ENCODE peak calls at places on chromosomes 7 and 10, in nine cellular contexts. N, K, E, S, P, F, Z, Q and U are unnamed samples.

GRCh38 chr7:55432937-55433784 is 68.0 kb downstream of the LANCL2 start:
- DNase-seq in K (no peak), P (no peak), E (peak; percentile 78), F (no peak), N (peak; percentile 50), S (no peak), Q (no peak), Z (peak; percentile 59), U (peak; percentile 69)

GRCh38 chr7:79778786-79779382 is 325.4 kb upstream of the MAGI2 start:
- DNase-seq in Z (peak; percentile 94), S (no peak), Q (no peak), N (peak; percentile 82), E (peak; percentile 38), K (no peak), P (no peak), F (no peak), U (peak; percentile 25)

GRCh38 chr7:38929460-38930171 is 20.6 kb upstream of the VPS41 start:
- DNase-seq in Q (no peak), S (no peak), Z (no peak), P (no peak), E (peak; percentile 36), N (no peak), F (no peak), K (no peak), U (peak; percentile 25)

GRCh38 chr7:91025906-91026390 is 238.3 kb upstream of the FZD1 start:
- DNase-seq in Z (no peak), K (no peak), E (no peak), P (no peak), S (no peak), N (no peak), Q (no peak), F (no peak), U (no peak)

GRCh38 chr7:108286290-108286904 is 156.2 kb upstream of the LAMB4 start:
- DNase-seq in S (no peak), Q (no peak), E (no peak), N (no peak), P (no peak), K (no peak), Z (no peak), F (no peak), U (no peak)

GRCh38 chr10:123930340-123931001 is 38.9 kb upstream of the CPXM2 start:
- DNase-seq in F (no peak), Q (no peak), K (no peak), E (no peak), P (no peak), Z (peak; percentile 15), S (no peak), N (peak; percentile 98), U (peak; percentile 41)

GRCh38 chr10:93066544-93066913 is 5.9 kb downstream of the CYP26C1 start:
- DNase-seq in P (no peak), E (no peak), F (no peak), S (no peak), Z (no peak), N (no peak), K (no peak), Q (no peak), U (no peak)

GRCh38 chr7:29957921-29958320 is 31.7 kb downstream of the SCRN1 start:
- DNase-seq in S (no peak), Q (no peak), Z (no peak), N (no peak), P (no peak), K (no peak), E (no peak), F (no peak), U (no peak)